ENCODE peak calls at places on chromosomes 4 and X, in ten cellular contexts. One of them, this sample, is unnamed.
A peak's percentile ranks its signal among the peaks of the same experiment; 100 is the strongest.

GRCh38 chr4:78588894-78589545 is 37.5 kb downstream of the ANXA3 start:
- DNase-seq in CD4-positive, alpha-beta T cell: no peak
- DNase-seq in CD14-positive monocyte: no peak
- DNase-seq in HFFc6: no peak
- DNase-seq in progenitor cell of endocrine pancreas: no peak
- DNase-seq in fibroblast of lung: no peak
- DNase-seq in GM10248: no peak
- DNase-seq in ovary: no peak
- DNase-seq in colonic mucosa: no peak
- DNase-seq in heart left ventricle: no peak
- DNase-seq in this sample: no peak

GRCh38 chr4:15024386-15024785 is 22.1 kb downstream of the CPEB2 start:
- DNase-seq in GM10248: no peak
- DNase-seq in heart left ventricle: no peak
- DNase-seq in CD14-positive monocyte: no peak
- DNase-seq in fibroblast of lung: no peak
- DNase-seq in ovary: no peak
- DNase-seq in HFFc6: no peak
- DNase-seq in CD4-positive, alpha-beta T cell: no peak
- DNase-seq in progenitor cell of endocrine pancreas: no peak
- DNase-seq in colonic mucosa: no peak
- DNase-seq in this sample: peak; percentile 69

GRCh38 chrX:105375816-105376215 is 155.3 kb upstream of the TEX13A start:
- DNase-seq in HFFc6: peak; percentile 35
- DNase-seq in fibroblast of lung: peak; percentile 85
- DNase-seq in CD4-positive, alpha-beta T cell: no peak
- DNase-seq in progenitor cell of endocrine pancreas: no peak
- DNase-seq in CD14-positive monocyte: no peak
- DNase-seq in ovary: no peak
- DNase-seq in heart left ventricle: no peak
- DNase-seq in GM10248: no peak
- DNase-seq in colonic mucosa: no peak
- DNase-seq in this sample: peak; percentile 85

GRCh38 chr4:168449740-168450442 is 30.4 kb downstream of the DDX60L start:
- DNase-seq in GM10248: no peak
- DNase-seq in ovary: no peak
- DNase-seq in HFFc6: peak; percentile 71
- DNase-seq in colonic mucosa: peak; percentile 20
- DNase-seq in CD14-positive monocyte: peak; percentile 91
- DNase-seq in fibroblast of lung: peak; percentile 83
- DNase-seq in heart left ventricle: peak; percentile 30
- DNase-seq in CD4-positive, alpha-beta T cell: no peak
- DNase-seq in progenitor cell of endocrine pancreas: no peak
- DNase-seq in this sample: peak; percentile 89

GRCh38 chr4:6768539-6768905 is 14.0 kb upstream of the KIAA0232 start:
- DNase-seq in colonic mucosa: peak; percentile 46
- DNase-seq in ovary: no peak
- DNase-seq in GM10248: no peak
- DNase-seq in CD14-positive monocyte: peak; percentile 77
- DNase-seq in heart left ventricle: peak; percentile 67
- DNase-seq in CD4-positive, alpha-beta T cell: no peak
- DNase-seq in progenitor cell of endocrine pancreas: no peak
- DNase-seq in HFFc6: no peak
- DNase-seq in fibroblast of lung: peak; percentile 24
- DNase-seq in this sample: no peak

GRCh38 chr4:128635939-128636551 is 173.5 kb upstream of the JADE1 start:
- DNase-seq in HFFc6: no peak
- DNase-seq in fibroblast of lung: peak; percentile 9
- DNase-seq in heart left ventricle: no peak
- DNase-seq in colonic mucosa: no peak
- DNase-seq in ovary: no peak
- DNase-seq in GM10248: no peak
- DNase-seq in progenitor cell of endocrine pancreas: no peak
- DNase-seq in CD14-positive monocyte: no peak
- DNase-seq in CD4-positive, alpha-beta T cell: no peak
- DNase-seq in this sample: no peak

GRCh38 chr4:38179690-38180299 is 219.6 kb downstream of the PTTG2 start:
- DNase-seq in CD14-positive monocyte: peak; percentile 61
- DNase-seq in fibroblast of lung: peak; percentile 83
- DNase-seq in colonic mucosa: peak; percentile 88
- DNase-seq in GM10248: peak; percentile 61
- DNase-seq in progenitor cell of endocrine pancreas: peak; percentile 71
- DNase-seq in HFFc6: peak; percentile 48
- DNase-seq in heart left ventricle: peak; percentile 63
- DNase-seq in ovary: peak; percentile 70
- DNase-seq in CD4-positive, alpha-beta T cell: peak; percentile 58
- DNase-seq in this sample: peak; percentile 80

GRCh38 chrX:9342581-9343051 is 122.2 kb upstream of the TBL1X start:
- DNase-seq in HFFc6: peak; percentile 65
- DNase-seq in colonic mucosa: peak; percentile 88
- DNase-seq in CD14-positive monocyte: peak; percentile 78
- DNase-seq in GM10248: no peak
- DNase-seq in fibroblast of lung: peak; percentile 91
- DNase-seq in ovary: peak; percentile 88
- DNase-seq in CD4-positive, alpha-beta T cell: peak; percentile 27
- DNase-seq in progenitor cell of endocrine pancreas: peak; percentile 38
- DNase-seq in heart left ventricle: peak; percentile 86
- DNase-seq in this sample: peak; percentile 85

DNA sequence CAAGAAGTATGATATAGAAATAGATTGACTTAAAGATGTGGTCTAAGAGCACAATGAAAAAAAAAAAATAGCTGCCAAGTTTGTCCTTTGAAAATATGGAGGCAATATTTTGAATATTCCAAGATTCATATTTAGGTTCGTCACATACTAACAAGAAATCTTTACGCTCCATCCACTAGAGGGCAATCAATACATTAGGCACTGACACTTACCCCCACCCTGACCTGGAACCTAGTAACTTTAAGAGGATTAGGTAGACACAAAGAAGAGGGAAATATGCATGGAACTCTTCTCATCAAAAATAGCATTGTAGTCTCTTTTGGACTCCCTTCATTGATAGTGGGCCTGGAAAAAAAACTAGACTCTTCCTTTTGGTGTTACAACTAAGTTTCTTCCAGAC is 1108.1 kb downstream of the PCDH19 start:
- DNase-seq in CD4-positive, alpha-beta T cell: no peak
- DNase-seq in ovary: no peak
- DNase-seq in progenitor cell of endocrine pancreas: no peak
- DNase-seq in GM10248: no peak
- DNase-seq in heart left ventricle: no peak
- DNase-seq in CD14-positive monocyte: no peak
- DNase-seq in HFFc6: no peak
- DNase-seq in colonic mucosa: no peak
- DNase-seq in fibroblast of lung: no peak
- DNase-seq in this sample: peak; percentile 0
- TF ChIP-seq CTCF in CD4-positive, alpha-beta T cell: no peak
- TF ChIP-seq CTCF in ovary: no peak
- TF ChIP-seq CTCF in progenitor cell of endocrine pancreas: peak; percentile 59
- TF ChIP-seq CTCF in GM10248: peak; percentile 6
- TF ChIP-seq CTCF in heart left ventricle: no peak
- TF ChIP-seq CTCF in CD14-positive monocyte: no peak
- TF ChIP-seq CTCF in HFFc6: peak; percentile 15
- TF ChIP-seq CTCF in colonic mucosa: no peak
- TF ChIP-seq CTCF in fibroblast of lung: no peak
- TF ChIP-seq CTCF in this sample: no peak

DNA sequence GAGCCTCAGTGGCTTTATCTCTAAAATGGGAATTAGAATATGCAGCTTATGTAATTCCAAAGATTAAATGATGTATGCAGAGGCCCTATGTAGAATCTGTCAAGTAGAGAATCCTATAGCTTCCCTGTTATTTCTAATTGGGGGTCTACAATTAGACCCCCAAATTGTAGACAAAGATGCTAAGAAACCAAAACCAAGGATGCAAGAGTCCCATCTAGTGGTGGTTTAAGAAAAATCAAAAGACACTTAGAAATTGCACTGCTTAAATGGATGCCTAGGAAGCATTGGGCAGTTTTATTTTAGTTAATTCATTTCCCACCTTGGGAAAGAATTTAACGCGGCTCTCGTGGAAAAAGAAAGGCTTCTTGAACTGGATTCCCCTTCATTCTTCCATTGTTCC is 115.2 kb downstream of the GABRA2 start:
- DNase-seq in CD14-positive monocyte: no peak
- DNase-seq in colonic mucosa: no peak
- DNase-seq in ovary: no peak
- DNase-seq in heart left ventricle: no peak
- DNase-seq in progenitor cell of endocrine pancreas: no peak
- DNase-seq in CD4-positive, alpha-beta T cell: no peak
- DNase-seq in HFFc6: no peak
- DNase-seq in GM10248: no peak
- DNase-seq in fibroblast of lung: peak; percentile 1
- DNase-seq in this sample: peak; percentile 12
- TF ChIP-seq CTCF in CD14-positive monocyte: no peak
- TF ChIP-seq CTCF in colonic mucosa: no peak
- TF ChIP-seq CTCF in ovary: no peak
- TF ChIP-seq CTCF in heart left ventricle: no peak
- TF ChIP-seq CTCF in progenitor cell of endocrine pancreas: peak; percentile 42
- TF ChIP-seq CTCF in CD4-positive, alpha-beta T cell: no peak
- TF ChIP-seq CTCF in HFFc6: peak; percentile 35
- TF ChIP-seq CTCF in GM10248: peak; percentile 32
- TF ChIP-seq CTCF in fibroblast of lung: no peak
- TF ChIP-seq CTCF in this sample: peak; percentile 45

GRCh38 chrX:1391370-1391706 is 575 bp downstream of the SLC25A6 start:
- DNase-seq in ovary: peak; percentile 96
- DNase-seq in fibroblast of lung: no peak
- DNase-seq in heart left ventricle: peak; percentile 93
- DNase-seq in CD4-positive, alpha-beta T cell: no peak
- DNase-seq in colonic mucosa: peak; percentile 90
- DNase-seq in HFFc6: no peak
- DNase-seq in CD14-positive monocyte: no peak
- DNase-seq in GM10248: peak; percentile 95
- DNase-seq in progenitor cell of endocrine pancreas: peak; percentile 96
- DNase-seq in this sample: no peak

GRCh38 chrX:1392376-1393130 is 640 bp upstream of the SLC25A6 start:
- DNase-seq in heart left ventricle: peak; percentile 81
- DNase-seq in CD14-positive monocyte: peak; percentile 50
- DNase-seq in GM10248: peak; percentile 73
- DNase-seq in fibroblast of lung: peak; percentile 76
- DNase-seq in progenitor cell of endocrine pancreas: peak; percentile 50
- DNase-seq in CD4-positive, alpha-beta T cell: no peak
- DNase-seq in HFFc6: peak; percentile 37
- DNase-seq in colonic mucosa: peak; percentile 79
- DNase-seq in ovary: no peak
- DNase-seq in this sample: peak; percentile 75

GRCh38 chrX:1390621-1391369 is 1.1 kb downstream of the SLC25A6 start:
- DNase-seq in CD14-positive monocyte: peak; percentile 38
- DNase-seq in GM10248: no peak
- DNase-seq in heart left ventricle: peak; percentile 43
- DNase-seq in fibroblast of lung: no peak
- DNase-seq in CD4-positive, alpha-beta T cell: no peak
- DNase-seq in colonic mucosa: no peak
- DNase-seq in progenitor cell of endocrine pancreas: no peak
- DNase-seq in ovary: peak; percentile 49
- DNase-seq in HFFc6: no peak
- DNase-seq in this sample: no peak

GRCh38 chrX:1389993-1390285 is 2.0 kb downstream of the SLC25A6 start:
- DNase-seq in CD14-positive monocyte: no peak
- DNase-seq in HFFc6: no peak
- DNase-seq in ovary: peak; percentile 20
- DNase-seq in CD4-positive, alpha-beta T cell: no peak
- DNase-seq in GM10248: no peak
- DNase-seq in fibroblast of lung: no peak
- DNase-seq in progenitor cell of endocrine pancreas: no peak
- DNase-seq in heart left ventricle: no peak
- DNase-seq in colonic mucosa: no peak
- DNase-seq in this sample: no peak

DNA sequence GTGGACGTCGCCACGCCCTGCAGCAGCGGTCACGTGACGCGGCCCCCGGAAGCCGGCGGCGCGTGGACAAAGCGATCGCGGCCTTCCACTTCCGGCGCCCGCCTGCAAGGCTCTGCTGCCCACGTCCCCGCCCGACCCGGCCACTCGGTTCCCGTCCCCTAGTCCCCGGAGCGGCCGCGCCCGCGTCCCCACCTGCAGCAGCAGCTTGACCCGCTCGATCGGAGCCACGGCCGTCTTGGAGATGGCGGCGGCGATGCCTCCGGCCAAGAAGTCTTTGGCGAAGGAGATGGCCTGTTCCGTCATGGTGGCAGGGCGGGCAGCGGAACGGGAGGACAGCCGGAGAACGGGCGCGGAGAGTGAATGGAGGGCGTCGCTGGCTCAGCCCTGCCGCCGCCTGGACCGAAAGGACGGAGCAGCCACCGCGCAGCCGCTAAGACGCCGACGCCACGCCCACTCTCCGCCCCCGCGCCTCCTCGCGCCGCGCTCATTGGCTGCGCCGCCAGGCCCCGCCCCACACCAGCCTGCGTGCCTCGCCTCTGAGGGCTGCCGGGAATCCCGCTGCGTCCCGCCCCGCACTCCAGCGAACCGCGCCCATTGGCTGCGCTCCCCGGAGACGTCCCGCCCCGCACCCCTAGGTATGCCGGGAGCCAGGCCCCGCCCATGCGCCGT is at the start of gene SLC25A6:
- DNase-seq in heart left ventricle: peak; percentile 99
- DNase-seq in progenitor cell of endocrine pancreas: peak; percentile 99
- DNase-seq in GM10248: peak; percentile 100
- DNase-seq in CD4-positive, alpha-beta T cell: peak; percentile 99
- DNase-seq in HFFc6: peak; percentile 97
- DNase-seq in CD14-positive monocyte: peak; percentile 98
- DNase-seq in colonic mucosa: peak; percentile 99
- DNase-seq in ovary: peak; percentile 100
- DNase-seq in fibroblast of lung: peak; percentile 97
- DNase-seq in this sample: peak; percentile 99
- TF ChIP-seq CTCF in heart left ventricle: no peak
- TF ChIP-seq CTCF in progenitor cell of endocrine pancreas: peak; percentile 28
- TF ChIP-seq CTCF in GM10248: no peak
- TF ChIP-seq CTCF in CD4-positive, alpha-beta T cell: peak; percentile 28
- TF ChIP-seq CTCF in HFFc6: peak; percentile 29
- TF ChIP-seq CTCF in CD14-positive monocyte: peak; percentile 30
- TF ChIP-seq CTCF in colonic mucosa: no peak
- TF ChIP-seq CTCF in ovary: peak; percentile 53
- TF ChIP-seq CTCF in fibroblast of lung: no peak
- TF ChIP-seq CTCF in this sample: peak; percentile 15

GRCh38 chr4:189979196-189980047 is 38.8 kb downstream of the FRG1 start:
- DNase-seq in heart left ventricle: no peak
- DNase-seq in CD14-positive monocyte: no peak
- DNase-seq in CD4-positive, alpha-beta T cell: no peak
- DNase-seq in HFFc6: no peak
- DNase-seq in ovary: no peak
- DNase-seq in fibroblast of lung: no peak
- DNase-seq in colonic mucosa: no peak
- DNase-seq in progenitor cell of endocrine pancreas: no peak
- DNase-seq in GM10248: no peak
- DNase-seq in this sample: no peak

GRCh38 chr4:189973646-189974045 is 33.0 kb downstream of the FRG1 start:
- DNase-seq in colonic mucosa: no peak
- DNase-seq in progenitor cell of endocrine pancreas: no peak
- DNase-seq in CD14-positive monocyte: no peak
- DNase-seq in ovary: no peak
- DNase-seq in HFFc6: no peak
- DNase-seq in heart left ventricle: no peak
- DNase-seq in fibroblast of lung: no peak
- DNase-seq in GM10248: no peak
- DNase-seq in CD4-positive, alpha-beta T cell: no peak
- DNase-seq in this sample: no peak

DNA sequence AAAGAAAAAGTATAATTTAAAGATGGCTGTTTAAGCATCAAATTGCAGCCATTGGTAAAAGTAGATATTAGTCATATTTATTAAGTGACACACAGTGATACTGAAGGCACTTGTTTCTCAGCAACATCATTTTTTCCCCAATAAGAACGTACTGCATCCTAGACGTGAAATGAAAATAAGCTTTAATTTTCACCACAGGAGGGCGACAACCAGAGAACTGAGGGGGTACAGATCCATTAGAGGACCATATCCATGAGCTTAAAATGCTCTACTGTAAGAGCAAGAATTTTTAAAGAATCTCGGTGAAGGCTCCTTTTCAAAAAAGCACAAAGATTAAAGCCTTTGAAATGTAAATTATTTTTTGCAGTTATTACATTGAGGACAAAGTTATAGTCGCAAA is 33.4 kb downstream of the FRG1 start:
- DNase-seq in ovary: no peak
- DNase-seq in fibroblast of lung: peak; percentile 2
- DNase-seq in HFFc6: no peak
- DNase-seq in colonic mucosa: no peak
- DNase-seq in progenitor cell of endocrine pancreas: no peak
- DNase-seq in CD4-positive, alpha-beta T cell: no peak
- DNase-seq in GM10248: no peak
- DNase-seq in heart left ventricle: no peak
- DNase-seq in CD14-positive monocyte: no peak
- DNase-seq in this sample: peak; percentile 13
- TF ChIP-seq CTCF in ovary: no peak
- TF ChIP-seq CTCF in fibroblast of lung: peak; percentile 38
- TF ChIP-seq CTCF in HFFc6: peak; percentile 71
- TF ChIP-seq CTCF in colonic mucosa: no peak
- TF ChIP-seq CTCF in progenitor cell of endocrine pancreas: no peak
- TF ChIP-seq CTCF in CD4-positive, alpha-beta T cell: peak; percentile 16
- TF ChIP-seq CTCF in GM10248: peak; percentile 3
- TF ChIP-seq CTCF in heart left ventricle: no peak
- TF ChIP-seq CTCF in CD14-positive monocyte: peak; percentile 18
- TF ChIP-seq CTCF in this sample: peak; percentile 36